ENCODE peak calls at places on chromosomes 13 and 19, in five cellular contexts. R is iPS DF 6.9; P is Peyer's patch; G is fibroblast of lung; J is CD8-positive, alpha-beta T cell. O is an unnamed sample.

GRCh38 chr19:5058456-5059190 is 89.7 kb downstream of the KDM4B start:
- DNase-seq in R (no peak), P (no peak), G (peak; percentile 59), J (no peak), O (no peak)

GRCh38 chr13:28349901-28350654 is 144.8 kb downstream of the FLT1 start:
- DNase-seq in R (no peak), P (no peak), G (no peak), J (no peak), O (no peak)

GRCh38 chr13:112781881-112782361 is 92.1 kb downstream of the ATP11A start:
- DNase-seq in R (no peak), P (no peak), G (peak; percentile 69), J (no peak), O (no peak)

GRCh38 chr19:4913996-4914735 is 4.9 kb downstream of the UHRF1 start:
- DNase-seq in R (no peak), P (peak; percentile 65), G (peak; percentile 65), J (peak; percentile 67), O (no peak)

GRCh38 chr13:109156181-109156935 is 526.9 kb downstream of the MYO16 start:
- DNase-seq in R (no peak), P (no peak), G (peak; percentile 93), J (no peak), O (no peak)

GRCh38 chr13:100440756-100441421 is 147.7 kb downstream of the GGACT start:
- DNase-seq in R (no peak), P (no peak), G (peak; percentile 78), J (no peak), O (no peak)

GRCh38 chr13:44930907-44931676 is 58.2 kb downstream of the NUFIP1 start:
- DNase-seq in R (no peak), P (no peak), G (peak; percentile 54), J (no peak), O (no peak)

GRCh38 chr13:23547000-23547590 is 23.1 kb upstream of the TNFRSF19 start:
- DNase-seq in R (no peak), P (no peak), G (peak; percentile 51), J (no peak), O (no peak)

GRCh38 chr13:78820541-78820940 is 161.6 kb upstream of the OBI1 start:
- DNase-seq in R (no peak), P (no peak), G (no peak), J (no peak), O (no peak)

GRCh38 chr13:100566543-100566942 is 22.0 kb downstream of the GGACT start:
- DNase-seq in R (no peak), P (no peak), G (peak; percentile 60), J (no peak), O (no peak)

GRCh38 chr13:37914781-37915391 is 45.3 kb upstream of the TRPC4 start:
- DNase-seq in R (no peak), P (no peak), G (peak; percentile 26), J (no peak), O (no peak)

GRCh38 chr13:99380921-99381645 is 73.9 kb upstream of the GPR183 start:
- DNase-seq in R (no peak), P (peak; percentile 79), G (peak; percentile 2), J (peak; percentile 77), O (no peak)

GRCh38 chr13:90254437-90254836 is 1093.0 kb upstream of the MIR17HG start:
- DNase-seq in R (no peak), P (no peak), G (no peak), J (no peak), O (no peak)

GRCh38 chr19:12788682-12789097 is 2.6 kb upstream of the JUNB start:
- DNase-seq in R (no peak), P (peak; percentile 90), G (no peak), J (peak; percentile 61), O (peak; percentile 52)

GRCh38 chr13:62320731-62321130 is 905.1 kb upstream of the PCDH20 start:
- DNase-seq in R (no peak), P (no peak), G (no peak), J (no peak), O (no peak)

GRCh38 chr13:29925457-29925856 is 75.0 kb upstream of the UBL3 start:
- DNase-seq in R (no peak), P (peak; percentile 74), G (peak; percentile 81), J (no peak), O (no peak)

GRCh38 chr19:33621811-33622504 is at the start of gene CHST8:
- DNase-seq in R (no peak), P (no peak), G (peak; percentile 44), J (no peak), O (no peak)

GRCh38 chr13:90416519-90416918 is 931.0 kb upstream of the MIR17HG start:
- DNase-seq in R (no peak), P (no peak), G (peak; percentile 94), J (no peak), O (no peak)

GRCh38 chr13:79679334-79679733 is 198.4 kb downstream of the NDFIP2 start:
- DNase-seq in R (peak; percentile 60), P (peak; percentile 90), G (peak; percentile 58), J (peak; percentile 20), O (no peak)

GRCh38 chr19:12195501-12195860 is 32.6 kb downstream of the ZNF136 start:
- DNase-seq in R (no peak), P (no peak), G (peak; percentile 19), J (no peak), O (no peak)

GRCh38 chr19:41221514-41222205 is 2.6 kb downstream of the AXL start:
- DNase-seq in R (no peak), P (no peak), G (no peak), J (no peak), O (no peak)

GRCh38 chr19:3708207-3708931 is at the start of gene TJP3:
- DNase-seq in R (no peak), P (peak; percentile 87), G (peak; percentile 42), J (no peak), O (no peak)

GRCh38 chr13:51291341-51291740 is 48.1 kb upstream of the SERPINE3 start:
- DNase-seq in R (no peak), P (no peak), G (peak; percentile 70), J (no peak), O (no peak)

GRCh38 chr19:44254496-44254895 is 5.2 kb upstream of the ZNF233 start:
- DNase-seq in R (no peak), P (no peak), G (no peak), J (no peak), O (no peak)
- H3K9me3 ChIP-seq in R (no peaks in the 10 kb centered on the region), P (no peaks in the 10 kb centered on the region), G (no peaks in the 10 kb centered on the region), J (peaks cover 26% of the 10 kb centered on the region), O (peaks cover 25% of the 10 kb centered on the region)

GRCh38 chr19:36449059-36449670 is 30.7 kb upstream of the ZFP82 start:
- DNase-seq in R (no peak), P (no peak), G (no peak), J (no peak), O (no peak)
- H3K9me3 ChIP-seq in R (no peaks in the 10 kb centered on the region), P (peaks cover 16% of the 10 kb centered on the region), G (no peaks in the 10 kb centered on the region), J (peaks cover 45% of the 10 kb centered on the region), O (peaks cover 41% of the 10 kb centered on the region)

GRCh38 chr19:54674021-54674617 is 11.3 kb downstream of the LILRB4 start:
- DNase-seq in R (peak; percentile 2), P (no peak), G (no peak), J (no peak), O (no peak)
- H3K9me3 ChIP-seq in R (peaks cover 7% of the 10 kb centered on the region), P (no peaks in the 10 kb centered on the region), G (no peaks in the 10 kb centered on the region), J (no peaks in the 10 kb centered on the region), O (no peaks in the 10 kb centered on the region)

DNA sequence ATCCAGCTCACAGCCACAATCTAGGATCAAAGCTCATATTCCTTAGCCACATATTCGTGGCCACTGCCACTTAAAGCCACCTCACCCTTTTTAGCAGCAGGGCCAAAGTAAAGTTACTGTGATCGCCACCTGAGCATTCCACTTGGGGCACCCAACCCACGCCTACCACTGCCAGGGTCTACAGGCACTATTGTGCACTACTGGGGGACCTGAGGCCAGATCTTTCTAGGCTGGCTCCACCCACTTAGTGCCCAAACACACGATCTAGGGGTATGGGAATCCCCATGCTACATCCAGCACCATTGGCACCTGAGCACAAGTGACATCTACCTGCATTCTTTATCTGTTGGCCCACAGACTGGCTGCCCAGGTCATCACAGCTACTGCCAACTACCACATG is 517.9 kb upstream of the PRR20A start:
- DNase-seq in R (no peak), P (no peak), G (no peak), J (no peak), O (no peak)
- H3K9me3 ChIP-seq in R (no peaks in the 10 kb centered on the region), P (no peaks in the 10 kb centered on the region), G (no peaks in the 10 kb centered on the region), J (no peaks in the 10 kb centered on the region), O (no peaks in the 10 kb centered on the region)

GRCh38 chr19:53881482-53882390 is at the start of gene PRKCG:
- DNase-seq in R (no peak), P (peak; percentile 70), G (no peak), J (peak; percentile 71), O (peak; percentile 68)

GRCh38 chr19:53883231-53883661 is 1.2 kb downstream of the PRKCG start:
- DNase-seq in R (no peak), P (no peak), G (no peak), J (peak; percentile 58), O (peak; percentile 35)

GRCh38 chr19:53883741-53884140 is 1.7 kb downstream of the PRKCG start:
- DNase-seq in R (no peak), P (no peak), G (no peak), J (no peak), O (no peak)

GRCh38 chr19:53880716-53881481 is 1.1 kb upstream of the PRKCG start:
- DNase-seq in R (no peak), P (no peak), G (no peak), J (no peak), O (no peak)

GRCh38 chr19:53882391-53883050 is 524 bp downstream of the PRKCG start:
- DNase-seq in R (no peak), P (no peak), G (no peak), J (no peak), O (no peak)
- H3K9me3 ChIP-seq in R (no peaks in the 10 kb centered on the region), P (no peaks in the 10 kb centered on the region), G (no peaks in the 10 kb centered on the region), J (no peaks in the 10 kb centered on the region), O (no peaks in the 10 kb centered on the region)

DNA sequence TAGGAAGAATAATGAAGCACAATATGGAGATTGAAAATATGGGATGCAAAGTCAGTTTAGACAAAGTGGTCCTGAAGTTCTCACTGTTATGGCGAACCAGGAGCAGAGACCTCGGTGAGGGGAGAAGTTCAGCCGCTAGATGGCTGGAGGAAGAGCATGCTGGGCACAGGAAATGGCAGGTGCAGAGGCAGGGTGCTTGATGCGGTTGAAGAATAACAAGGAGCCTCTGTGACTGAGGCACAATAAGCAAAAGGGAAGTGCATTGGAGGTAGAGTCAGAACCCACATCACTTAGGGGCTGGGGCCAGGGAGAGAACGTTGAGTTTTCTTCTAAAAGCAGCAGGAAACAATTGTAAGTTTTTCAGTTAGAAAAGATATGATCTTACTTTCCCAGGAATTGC is 1725.2 kb downstream of the EFNB2 start:
- DNase-seq in R (no peak), P (no peak), G (no peak), J (no peak), O (no peak)
- H3K9me3 ChIP-seq in R (no peaks in the 10 kb centered on the region), P (no peaks in the 10 kb centered on the region), G (no peaks in the 10 kb centered on the region), J (no peaks in the 10 kb centered on the region), O (no peaks in the 10 kb centered on the region)

GRCh38 chr19:21580818-21581217 is 75.4 kb downstream of the ZNF429 start:
- DNase-seq in R (no peak), P (no peak), G (no peak), J (no peak), O (no peak)
- H3K9me3 ChIP-seq in R (no peaks in the 10 kb centered on the region), P (no peaks in the 10 kb centered on the region), G (no peaks in the 10 kb centered on the region), J (no peaks in the 10 kb centered on the region), O (no peaks in the 10 kb centered on the region)